ENCODE peak calls at places on chromosomes 5 and 9, in four cellular contexts. One of them, this sample, is unnamed. For H3K4me1, the result is how much of the 10 kb centered on the place peaks cover.

GRCh38 chr9:84296146-84296843 is 44.3 kb downstream of the SLC28A3 start:
- DNase-seq in HepG2: no peak
- DNase-seq in HCT116: no peak
- DNase-seq in K562: no peak
- DNase-seq in this sample: no peak

GRCh38 chr5:43300112-43300511 is 13.1 kb downstream of the HMGCS1 start:
- DNase-seq in HepG2: no peak
- DNase-seq in HCT116: no peak
- DNase-seq in K562: no peak
- DNase-seq in this sample: no peak

GRCh38 chr5:166581827-166582226 is 1709.6 kb upstream of the WWC1 start:
- DNase-seq in HepG2: no peak
- DNase-seq in HCT116: no peak
- DNase-seq in K562: no peak
- DNase-seq in this sample: no peak

GRCh38 chr9:2630158-2630557 is 8.6 kb downstream of the VLDLR start:
- DNase-seq in HepG2: no peak
- DNase-seq in HCT116: no peak
- DNase-seq in K562: no peak
- DNase-seq in this sample: no peak

GRCh38 chr5:133709074-133709676 is 96.8 kb upstream of the FSTL4 start:
- DNase-seq in HepG2: no peak
- DNase-seq in HCT116: no peak
- DNase-seq in K562: no peak
- DNase-seq in this sample: no peak

GRCh38 chr9:135924628-135925338 is 17.4 kb upstream of the CAMSAP1 start:
- DNase-seq in HepG2: peak
- DNase-seq in HCT116: no peak
- DNase-seq in K562: no peak
- DNase-seq in this sample: no peak

GRCh38 chr5:76746677-76747076 is 30.8 kb downstream of the F2R start:
- DNase-seq in HepG2: no peak
- DNase-seq in HCT116: no peak
- DNase-seq in K562: no peak
- DNase-seq in this sample: no peak

GRCh38 chr9:79129865-79130480 is 441.8 kb upstream of the TLE4 start:
- DNase-seq in HepG2: peak
- DNase-seq in HCT116: peak
- DNase-seq in K562: peak
- DNase-seq in this sample: peak

GRCh38 chr9:100170085-100170484 is 71.0 kb downstream of the INVS start:
- DNase-seq in HepG2: no peak
- DNase-seq in HCT116: no peak
- DNase-seq in K562: no peak
- DNase-seq in this sample: no peak

GRCh38 chr5:93581738-93582414 is 857 bp upstream of the NR2F1-AS1 start:
- DNase-seq in HepG2: peak
- DNase-seq in HCT116: peak
- DNase-seq in K562: no peak
- DNase-seq in this sample: no peak

GRCh38 chr9:33318225-33318624 is 27.9 kb downstream of the NFX1 start:
- DNase-seq in HepG2: no peak
- DNase-seq in HCT116: no peak
- DNase-seq in K562: no peak
- DNase-seq in this sample: no peak

GRCh38 chr5:55568629-55569512 is 34.1 kb upstream of the PLPP1 start:
- DNase-seq in HepG2: no peak
- DNase-seq in HCT116: no peak
- DNase-seq in K562: peak
- DNase-seq in this sample: no peak

GRCh38 chr9:91567642-91568274 is 144.1 kb upstream of the NFIL3 start:
- DNase-seq in HepG2: no peak
- DNase-seq in HCT116: no peak
- DNase-seq in K562: no peak
- DNase-seq in this sample: no peak

GRCh38 chr5:151298063-151298462 is 5.5 kb downstream of the SLC36A3 start:
- DNase-seq in HepG2: peak
- DNase-seq in HCT116: peak
- DNase-seq in K562: no peak
- DNase-seq in this sample: peak

GRCh38 chr9:97504381-97505216 is 3.1 kb downstream of the TMOD1 start:
- DNase-seq in HepG2: no peak
- DNase-seq in HCT116: no peak
- DNase-seq in K562: no peak
- DNase-seq in this sample: no peak

GRCh38 chr9:78714591-78714990 is 417.7 kb downstream of the PSAT1 start:
- DNase-seq in HepG2: no peak
- DNase-seq in HCT116: no peak
- DNase-seq in K562: no peak
- DNase-seq in this sample: no peak

GRCh38 chr5:8730194-8730593 is 815.7 kb downstream of the SEMA5A start:
- DNase-seq in HepG2: no peak
- DNase-seq in HCT116: no peak
- DNase-seq in K562: no peak
- DNase-seq in this sample: no peak

GRCh38 chr9:85344901-85345300 is 396.9 kb downstream of the AGTPBP1 start:
- DNase-seq in HepG2: no peak
- DNase-seq in HCT116: no peak
- DNase-seq in K562: no peak
- DNase-seq in this sample: no peak

GRCh38 chr5:36703245-36703860 is 96.9 kb downstream of the SLC1A3 start:
- DNase-seq in HepG2: no peak
- DNase-seq in HCT116: no peak
- DNase-seq in K562: no peak
- DNase-seq in this sample: no peak

GRCh38 chr9:104912606-104913005 is 15.3 kb downstream of the ABCA1 start:
- DNase-seq in HepG2: peak
- DNase-seq in HCT116: no peak
- DNase-seq in K562: no peak
- DNase-seq in this sample: no peak
- H3K4me1 ChIP-seq in HepG2: half or more
- H3K4me1 ChIP-seq in HCT116: under half
- H3K4me1 ChIP-seq in K562: under half
- H3K4me1 ChIP-seq in this sample: under half

DNA sequence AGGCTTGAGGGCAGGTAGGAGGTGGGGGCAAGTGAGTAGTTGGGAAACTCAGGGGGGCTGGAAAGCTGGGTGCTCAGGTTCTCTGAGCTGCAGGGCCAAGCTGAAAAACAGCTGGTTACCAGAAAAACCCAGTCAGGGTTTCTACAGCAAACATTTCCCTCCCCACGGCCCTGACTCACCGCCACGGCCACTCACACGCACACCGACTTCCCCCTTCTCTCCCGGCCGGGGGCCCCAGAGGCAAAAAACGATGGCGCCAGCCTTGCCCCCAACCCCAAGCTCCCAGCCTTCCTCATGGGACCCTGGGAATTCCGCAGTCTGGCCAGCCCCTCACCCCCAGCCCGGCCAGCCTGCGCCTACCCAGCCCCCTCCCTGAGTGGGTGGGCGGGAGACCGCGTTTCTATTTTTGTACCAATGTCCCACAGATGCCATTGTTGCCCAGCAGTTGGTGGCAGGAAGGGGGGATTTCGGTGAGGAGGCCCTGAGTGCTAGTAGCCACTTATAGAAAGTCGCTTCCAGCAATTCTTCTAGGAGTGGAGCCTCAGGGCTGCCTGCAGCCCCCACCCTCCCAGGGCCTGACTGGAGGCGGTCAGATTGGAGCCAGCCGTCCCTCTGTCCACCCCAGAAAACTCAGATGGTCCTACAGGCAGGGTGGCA is 18.4 kb downstream of the ENG start:
- DNase-seq in HepG2: no peak
- DNase-seq in HCT116: no peak
- DNase-seq in K562: no peak
- DNase-seq in this sample: no peak
- TF ChIP-seq TCF7L2 in HepG2: no peak
- TF ChIP-seq TCF7L2 in HCT116: no peak
- TF ChIP-seq TCF7L2 in K562: no peak
- TF ChIP-seq TCF7L2 in this sample: no peak

GRCh38 chr9:129964901-129965734 is 77.9 kb downstream of the FNBP1 start:
- DNase-seq in HepG2: no peak
- DNase-seq in HCT116: no peak
- DNase-seq in K562: no peak
- DNase-seq in this sample: no peak
- TF ChIP-seq POLR2AphosphoS5 in HepG2: no peak
- TF ChIP-seq POLR2AphosphoS5 in HCT116: no peak
- TF ChIP-seq POLR2AphosphoS5 in K562: no peak
- TF ChIP-seq POLR2AphosphoS5 in this sample: no peak

GRCh38 chr5:96933764-96934163 is 2.1 kb upstream of the LNPEP start:
- DNase-seq in HepG2: no peak
- DNase-seq in HCT116: no peak
- DNase-seq in K562: no peak
- DNase-seq in this sample: no peak

GRCh38 chr5:96934291-96934694 is 1.6 kb upstream of the LNPEP start:
- DNase-seq in HepG2: peak
- DNase-seq in HCT116: no peak
- DNase-seq in K562: no peak
- DNase-seq in this sample: no peak

GRCh38 chr5:96936431-96937221 is 746 bp downstream of the LNPEP start:
- DNase-seq in HepG2: peak
- DNase-seq in HCT116: no peak
- DNase-seq in K562: peak
- DNase-seq in this sample: no peak

GRCh38 chr5:96934695-96935555 is 955 bp upstream of the LNPEP start:
- DNase-seq in HepG2: peak
- DNase-seq in HCT116: peak
- DNase-seq in K562: peak
- DNase-seq in this sample: peak

GRCh38 chr5:96935556-96936430 is at the start of gene LNPEP:
- DNase-seq in HepG2: peak
- DNase-seq in HCT116: peak
- DNase-seq in K562: peak
- DNase-seq in this sample: peak
- H3K4me1 ChIP-seq in HepG2: under half
- H3K4me1 ChIP-seq in HCT116: under half
- H3K4me1 ChIP-seq in K562: under half
- H3K4me1 ChIP-seq in this sample: under half

GRCh38 chr5:158198636-158199035 is 339.7 kb upstream of the CLINT1 start:
- DNase-seq in HepG2: no peak
- DNase-seq in HCT116: no peak
- DNase-seq in K562: no peak
- DNase-seq in this sample: no peak
- TF ChIP-seq TCF7L2 in HepG2: no peak
- TF ChIP-seq TCF7L2 in HCT116: no peak
- TF ChIP-seq TCF7L2 in K562: no peak
- TF ChIP-seq TCF7L2 in this sample: no peak